ENCODE peak calls at places on chromosomes 7 and 10, in nine cellular contexts. Y is mucosa of gallbladder; S is body of pancreas; B is GM13976; W is activated CD4-positive, CD25-positive, alpha-beta regulatory T cell; D is SK-N-SH; N is putamen; X is prostate gland; V is activated naive CD4-positive, alpha-beta T cell treated with anti-CD3 and anti-CD28 coated beads, Interleukin-2, amount 50 U/mL, for 72 hours. F is an unnamed sample.

GRCh38 chr7:77866370-77866769 is 67.8 kb downstream of the PHTF2 start:
- DNase-seq in Y (no peak), D (no peak), N (no peak), B (no peak), X (no peak), W (no peak), S (no peak), V (no peak), F (no peak)

GRCh38 chr10:132787253-132788179 is 1.6 kb upstream of the NKX6-2 start:
- DNase-seq in S (no peak), W (no peak), D (peak), B (no peak), N (no peak), Y (no peak), V (no peak), X (no peak), F (no peak)

GRCh38 chr7:11833431-11833830 is 1.4 kb upstream of the THSD7A start:
- DNase-seq in N (no peak), W (no peak), V (no peak), X (no peak), Y (no peak), B (no peak), S (no peak), D (peak), F (no peak)

GRCh38 chr10:3978174-3978573 is 193.2 kb upstream of the KLF6 start:
- DNase-seq in S (no peak), X (no peak), W (no peak), D (no peak), N (no peak), Y (no peak), B (no peak), V (no peak), F (no peak)

GRCh38 chr7:158587425-158588084 is at the start of gene PTPRN2:
- DNase-seq in S (peak), B (peak), X (peak), W (peak), V (peak), Y (peak), D (peak), N (peak), F (peak)

GRCh38 chr10:63935705-63936104 is 414.5 kb downstream of the REEP3 start:
- DNase-seq in V (no peak), B (peak), N (no peak), X (no peak), Y (no peak), D (no peak), S (no peak), W (no peak), F (no peak)

GRCh38 chr7:22728416-22729029 is 1.5 kb downstream of the IL6 start:
- DNase-seq in D (no peak), B (peak), Y (no peak), V (no peak), S (no peak), X (no peak), N (no peak), W (no peak), F (no peak)

GRCh38 chr10:106355450-106355849 is 809.1 kb downstream of the SORCS1 start:
- DNase-seq in Y (no peak), N (no peak), S (no peak), B (no peak), X (no peak), W (no peak), V (no peak), D (peak), F (no peak)

GRCh38 chr7:155454183-155455112 is 3.5 kb upstream of the EN2 start:
- DNase-seq in B (no peak), D (peak), N (no peak), X (no peak), V (no peak), S (no peak), W (no peak), Y (no peak), F (no peak)

GRCh38 chr10:86708068-86708782 is 39.9 kb downstream of the LDB3 start:
- DNase-seq in B (no peak), X (no peak), N (no peak), W (no peak), S (no peak), D (no peak), V (no peak), Y (no peak), F (no peak)

GRCh38 chr10:63542835-63543575 is 21.8 kb downstream of the REEP3 start:
- DNase-seq in X (no peak), D (no peak), B (no peak), V (no peak), S (no peak), W (no peak), N (no peak), Y (no peak), F (no peak)

GRCh38 chr10:9012312-9012711 is 957.8 kb downstream of the GATA3 start:
- DNase-seq in W (no peak), X (no peak), Y (no peak), B (no peak), N (no peak), D (no peak), V (no peak), S (no peak), F (no peak)

GRCh38 chr10:25966846-25967245 is 32.8 kb downstream of the MYO3A start:
- DNase-seq in N (no peak), X (no peak), S (no peak), W (no peak), D (no peak), Y (no peak), B (no peak), V (no peak), F (no peak)

GRCh38 chr7:47635091-47636090 is 53.5 kb upstream of the TNS3 start:
- DNase-seq in D (peak), V (no peak), N (no peak), W (no peak), S (peak), X (peak), Y (peak), B (no peak), F (no peak)

GRCh38 chr7:12884856-12885440 is 197.5 kb downstream of the ARL4A start:
- DNase-seq in V (no peak), X (no peak), B (no peak), W (no peak), D (no peak), N (no peak), Y (no peak), S (no peak), F (no peak)

GRCh38 chr7:47154781-47155180 is 427.1 kb downstream of the TNS3 start:
- DNase-seq in N (no peak), V (no peak), Y (no peak), W (no peak), S (no peak), B (no peak), D (no peak), X (no peak), F (no peak)

GRCh38 chr10:36344240-36344639 is 702.1 kb upstream of the FZD8 start:
- DNase-seq in Y (no peak), W (no peak), D (no peak), S (no peak), B (no peak), X (no peak), N (peak), V (no peak), F (no peak)

GRCh38 chr10:73953665-73954064 is 42.7 kb downstream of the PLAU start:
- DNase-seq in S (no peak), Y (no peak), X (no peak), N (no peak), V (no peak), B (no peak), W (no peak), D (no peak), F (no peak)

GRCh38 chr7:116511552-116512523 is 12.3 kb downstream of the CAV2 start:
- DNase-seq in X (no peak), W (no peak), B (peak), D (no peak), S (no peak), Y (no peak), V (no peak), N (no peak), F (no peak)

GRCh38 chr7:129489491-129489890 is 12.8 kb upstream of the SMKR1 start:
- DNase-seq in Y (no peak), X (no peak), S (no peak), N (no peak), B (no peak), V (no peak), W (no peak), D (no peak), F (no peak)

GRCh38 chr10:78365711-78366110 is 332.0 kb downstream of the RPS24 start:
- DNase-seq in Y (no peak), X (no peak), V (no peak), N (no peak), W (no peak), D (no peak), B (no peak), S (no peak), F (no peak)

F was measured in activated gamma-delta T cell.